ENCODE peak calls at places on chromosomes 1 and 21, in five cellular contexts. G is choroid plexus epithelial cell; Q is cardiac muscle cell; R is stimulated activated CD4-positive, alpha-beta T cell treated with anti-CD3 and anti-CD28 coated beads, Interleukin-12 subunit alpha, Interleukin-12 subunit beta, amount 100 ng/mL, for 4 hours; W is Panc1. C is an unnamed sample.

GRCh38 chr1:89822109-89822962 is 1.5 kb downstream of the LRRC8D start:
- DNase-seq in G (no peak), Q (no peak), R (no peak), W (no peak), C (no peak)

GRCh38 chr1:159066108-159066507 is 10.5 kb downstream of the AIM2 start:
- DNase-seq in G (no peak), Q (no peak), R (no peak), W (no peak), C (no peak)

GRCh38 chr21:37868896-37869295 is 47.4 kb downstream of the KCNJ6 start:
- DNase-seq in G (no peak), Q (no peak), R (no peak), W (no peak), C (no peak)

GRCh38 chr1:18803392-18803791 is 56.1 kb downstream of the TAS1R2 start:
- DNase-seq in G (no peak), Q (no peak), R (no peak), W (no peak), C (no peak)

GRCh38 chr1:244796719-244797406 is 38.6 kb upstream of the COX20 start:
- DNase-seq in G (peak), Q (peak), R (peak), W (peak), C (peak)

GRCh38 chr1:59125154-59125553 is 171.7 kb upstream of the FGGY start:
- DNase-seq in G (no peak), Q (no peak), R (no peak), W (no peak), C (no peak)

GRCh38 chr1:92747735-92748134 is 37.2 kb downstream of the EVI5 start:
- DNase-seq in G (peak), Q (peak), R (no peak), W (no peak), C (peak)

GRCh38 chr21:42784276-42784675 is 95.1 kb downstream of the WDR4 start:
- DNase-seq in G (no peak), Q (no peak), R (no peak), W (no peak), C (no peak)

GRCh38 chr1:206580438-206581113 is 31.7 kb downstream of the EIF2D start:
- DNase-seq in G (no peak), Q (no peak), R (no peak), W (no peak), C (no peak)

GRCh38 chr1:114113801-114114750 is 39.6 kb downstream of the SYT6 start:
- DNase-seq in G (peak), Q (no peak), R (no peak), W (no peak), C (no peak)

GRCh38 chr1:53361541-53361961 is 33.7 kb upstream of the LRP8 start:
- DNase-seq in G (no peak), Q (no peak), R (no peak), W (no peak), C (no peak)

GRCh38 chr1:108877324-108877812 is 583 bp downstream of the GPSM2 start:
- DNase-seq in G (peak), Q (peak), R (no peak), W (no peak), C (peak)

GRCh38 chr1:65148548-65149390 is 766 bp downstream of the AK4 start:
- DNase-seq in G (peak), Q (peak), R (peak), W (no peak), C (peak)

GRCh38 chr1:30786264-30786991 is 28.9 kb upstream of the LAPTM5 start:
- DNase-seq in G (no peak), Q (no peak), R (no peak), W (no peak), C (no peak)

GRCh38 chr1:119410977-119411376 is 4.0 kb upstream of the HSD3B2 start:
- DNase-seq in G (no peak), Q (peak), R (no peak), W (no peak), C (no peak)

GRCh38 chr21:45282283-45283018 is 5.2 kb downstream of the POFUT2 start:
- DNase-seq in G (no peak), Q (no peak), R (no peak), W (no peak), C (no peak)

GRCh38 chr1:247936415-247936814 is 11.7 kb downstream of the OR2AJ1 start:
- DNase-seq in G (no peak), Q (no peak), R (no peak), W (no peak), C (no peak)

GRCh38 chr1:234601217-234602017 is 8.6 kb downstream of the IRF2BP2 start:
- DNase-seq in G (peak), Q (peak), R (no peak), W (no peak), C (peak)

GRCh38 chr21:36551731-36552457 is 72.0 kb upstream of the CLDN14 start:
- DNase-seq in G (peak), Q (peak), R (no peak), W (no peak), C (peak)

GRCh38 chr1:66176828-66177227 is 357.1 kb upstream of the SGIP1 start:
- DNase-seq in G (no peak), Q (no peak), R (no peak), W (no peak), C (no peak)

GRCh38 chr1:97632776-97633175 is 288.1 kb downstream of the DPYD start:
- DNase-seq in G (peak), Q (peak), R (no peak), W (no peak), C (peak)

GRCh38 chr21:29248124-29248523 is 50.6 kb upstream of the BACH1 start:
- DNase-seq in G (no peak), Q (no peak), R (no peak), W (no peak), C (no peak)

C was measured in fibroblast of pulmonary artery.